ENCODE peak calls at places on chromosomes 6 and 20, in nine cellular contexts. E is brain microvascular endothelial cell, D is H9, L is H7, G is GM13976, H is SW480, Q is OCI-M1, U is dorsolateral prefrontal cortex, J is left ventricle myocardium superior. X is an unnamed sample.

GRCh38 chr6:32825966-32826365 is 9.2 kb upstream of the HLA-DOB start:
- DNase-seq in J (no peak), D (no peak), U (no peak), G (no peak), L (peak; percentile 62), H (peak; percentile 9), E (peak; percentile 16), Q (peak; percentile 53), X (no peak)

GRCh38 chr6:167341665-167342655 is 17.1 kb downstream of the TTLL2 start:
- DNase-seq in D (no peak), J (no peak), E (no peak), Q (no peak), G (no peak), H (peak; percentile 73), U (no peak), L (no peak), X (no peak)

GRCh38 chr6:14540276-14540675 is 422.7 kb downstream of the CD83 start:
- DNase-seq in H (no peak), Q (no peak), U (no peak), G (no peak), E (peak; percentile 4), J (peak; percentile 64), D (no peak), L (no peak), X (no peak)

GRCh38 chr20:13142143-13142542 is 78.9 kb upstream of the ISM1 start:
- DNase-seq in D (no peak), U (no peak), H (peak; percentile 26), E (no peak), L (no peak), G (no peak), Q (no peak), J (no peak), X (no peak)

GRCh38 chr20:32975698-32976674 is 28.2 kb downstream of the SUN5 start:
- DNase-seq in Q (no peak), J (peak; percentile 69), H (no peak), U (no peak), E (no peak), D (peak; percentile 32), G (no peak), L (no peak), X (no peak)

GRCh38 chr20:17936306-17936790 is 32.2 kb downstream of the SNX5 start:
- DNase-seq in U (no peak), L (no peak), Q (no peak), D (no peak), J (no peak), H (no peak), G (no peak), E (peak; percentile 73), X (no peak)

GRCh38 chr20:50335105-50335504 is 144.5 kb downstream of the CEBPB start:
- DNase-seq in L (peak; percentile 84), H (peak; percentile 87), E (peak; percentile 27), U (no peak), D (peak; percentile 81), J (no peak), G (no peak), Q (peak; percentile 67), X (no peak)

GRCh38 chr20:45036044-45036755 is 64.7 kb downstream of the KCNS1 start:
- DNase-seq in L (no peak), U (no peak), J (no peak), G (no peak), D (no peak), H (peak; percentile 74), E (peak; percentile 56), Q (peak; percentile 76), X (no peak)

GRCh38 chr6:170307080-170307545 is 555 bp downstream of the FAM120B start:
- DNase-seq in U (no peak), J (no peak), L (no peak), Q (no peak), G (peak; percentile 45), H (no peak), E (no peak), D (no peak), X (peak; percentile 6)

GRCh38 chr6:170231496-170232185 is 59.2 kb downstream of the DLL1 start:
- DNase-seq in E (no peak), U (peak; percentile 8), Q (no peak), H (no peak), D (no peak), L (no peak), G (no peak), J (peak; percentile 16), X (no peak)

GRCh38 chr6:43760799-43761168 is 9.2 kb upstream of the VEGFA start:
- DNase-seq in D (no peak), J (no peak), U (no peak), E (no peak), Q (no peak), H (no peak), G (no peak), L (no peak), X (no peak)

GRCh38 chr6:92124126-92124525 is 1295.2 kb downstream of the EPHA7 start:
- DNase-seq in J (no peak), D (no peak), H (no peak), E (peak; percentile 2), Q (peak; percentile 78), L (no peak), U (no peak), G (no peak), X (no peak)

GRCh38 chr20:49647509-49647908 is 66.2 kb downstream of the B4GALT5 start:
- DNase-seq in Q (no peak), J (no peak), L (no peak), D (no peak), H (no peak), E (no peak), G (no peak), U (no peak), X (no peak)

GRCh38 chr6:3414704-3415453 is 42.0 kb downstream of the SLC22A23 start:
- DNase-seq in L (peak; percentile 75), Q (peak; percentile 43), H (peak; percentile 23), J (no peak), D (peak; percentile 64), U (no peak), G (peak; percentile 59), E (peak; percentile 44), X (peak; percentile 52)

GRCh38 chr6:145699462-145699861 is 35.9 kb downstream of the EPM2A start:
- DNase-seq in J (no peak), H (no peak), D (no peak), Q (no peak), G (no peak), E (peak; percentile 69), L (no peak), U (no peak), X (no peak)

GRCh38 chr6:168145747-168146596 is 67.0 kb upstream of the FRMD1 start:
- DNase-seq in D (peak; percentile 14), G (no peak), H (no peak), L (no peak), E (no peak), U (no peak), Q (no peak), J (no peak), X (no peak)

GRCh38 chr6:40876336-40876735 is 162.7 kb downstream of the UNC5CL start:
- DNase-seq in J (no peak), U (no peak), L (no peak), G (no peak), E (no peak), H (no peak), D (no peak), Q (no peak), X (no peak)

GRCh38 chr6:106084106-106084963 is 1.8 kb upstream of the PRDM1 start:
- DNase-seq in L (peak; percentile 70), H (peak; percentile 77), G (peak; percentile 75), E (peak; percentile 47), Q (peak; percentile 94), J (no peak), U (no peak), D (peak; percentile 75), X (peak; percentile 87)

GRCh38 chr6:63188828-63189227 is 22.4 kb upstream of the FKBP1C start:
- DNase-seq in J (no peak), E (no peak), G (no peak), Q (peak; percentile 86), D (no peak), H (no peak), U (no peak), L (no peak), X (no peak)

GRCh38 chr6:106380407-106380806 is 19.9 kb downstream of the CRYBG1 start:
- DNase-seq in J (no peak), L (no peak), U (no peak), D (no peak), H (no peak), E (no peak), Q (no peak), G (no peak), X (no peak)

GRCh38 chr6:70314240-70314639 is 11.4 kb upstream of the COL9A1 start:
- DNase-seq in G (no peak), U (no peak), D (no peak), Q (no peak), L (no peak), E (no peak), J (no peak), H (no peak), X (no peak)

GRCh38 chr20:4068708-4069107 is 53.4 kb upstream of the RNF24 start:
- DNase-seq in U (no peak), E (no peak), G (no peak), L (no peak), Q (peak; percentile 36), J (no peak), D (no peak), H (no peak), X (no peak)

GRCh38 chr20:52056203-52057062 is 135.1 kb downstream of the ZFP64 start:
- DNase-seq in H (peak; percentile 30), Q (no peak), J (no peak), G (no peak), E (peak; percentile 80), D (no peak), L (no peak), U (no peak), X (no peak)

GRCh38 chr6:49453221-49453620 is 9.8 kb downstream of the MMUT start:
- DNase-seq in U (no peak), G (no peak), Q (peak; percentile 31), H (peak; percentile 8), L (no peak), J (no peak), D (no peak), E (no peak), X (peak; percentile 12)

GRCh38 chr6:119942078-119942752 is 592.7 kb upstream of the MAN1A1 start:
- DNase-seq in J (no peak), U (no peak), L (no peak), E (no peak), G (no peak), Q (no peak), D (no peak), H (no peak), X (no peak)

GRCh38 chr6:130680118-130680517 is 147.1 kb upstream of the SMLR1 start:
- DNase-seq in L (no peak), D (no peak), U (no peak), Q (no peak), J (no peak), G (no peak), E (no peak), H (no peak), X (no peak)